ENCODE peak calls at places on chromosome 2, in five cellular contexts. Q is foreskin fibroblast; R is AG09319; K is T-helper 2 cell treated with Interferon-gamma antibody and Interleukin-4, amounts not matched to agents 5 μg/mL and 100 μg/mL, for 36 hours; D is HCEC 1CT. U is an unnamed sample.

GRCh38 chr2:162196611-162197010 is 44.6 kb upstream of the GCG start:
- DNase-seq in Q (peak; percentile 33), R (no peak), K (no peak), D (peak; percentile 78), U (no peak)

GRCh38 chr2:11145350-11145749 is 9.9 kb upstream of the SLC66A3 start:
- DNase-seq in Q (no peak), R (no peak), K (no peak), D (no peak), U (no peak)

GRCh38 chr2:134679740-134680139 is 39.1 kb downstream of the TMEM163 start:
- DNase-seq in Q (no peak), R (no peak), K (no peak), D (no peak), U (no peak)

GRCh38 chr2:230671117-230671516 is 41.5 kb upstream of the CAB39 start:
- DNase-seq in Q (peak; percentile 71), R (no peak), K (no peak), D (peak; percentile 89), U (no peak)

GRCh38 chr2:224584768-224585204 is 377 bp downstream of the CUL3 start:
- DNase-seq in Q (peak; percentile 24), R (no peak), K (peak; percentile 66), D (peak; percentile 52), U (no peak)

GRCh38 chr2:136693966-136694365 is 71.4 kb upstream of the THSD7B start:
- DNase-seq in Q (no peak), R (no peak), K (no peak), D (no peak), U (no peak)

GRCh38 chr2:9473308-9473984 is 905 bp upstream of the IAH1 start:
- DNase-seq in Q (no peak), R (no peak), K (peak; percentile 13), D (no peak), U (no peak)

GRCh38 chr2:215624423-215624829 is 188.6 kb upstream of the FN1 start:
- DNase-seq in Q (peak; percentile 98), R (peak; percentile 77), K (no peak), D (peak; percentile 99), U (no peak)

GRCh38 chr2:180174580-180174979 is 167.5 kb upstream of the CWC22 start:
- DNase-seq in Q (no peak), R (no peak), K (no peak), D (no peak), U (no peak)

GRCh38 chr2:128585706-128586105 is 267.0 kb upstream of the HS6ST1 start:
- DNase-seq in Q (peak; percentile 91), R (peak; percentile 29), K (no peak), D (peak; percentile 69), U (peak; percentile 8)